ENCODE peak calls at places on chromosomes 7 and 10, in four cellular contexts. D, I, Y and J are unnamed samples.

GRCh38 chr10:43105119-43105792 is 28.4 kb downstream of the RET start:
- DNase-seq in D (peak), I (peak), Y (peak), J (peak)

GRCh38 chr7:87003872-87004798 is 55.3 kb downstream of the ELAPOR2 start:
- DNase-seq in D (peak), I (no peak), Y (no peak), J (peak)

GRCh38 chr7:121755818-121756501 is 117.0 kb upstream of the PTPRZ1 start:
- DNase-seq in D (no peak), I (peak), Y (peak), J (no peak)

GRCh38 chr10:47361293-47361692 is 13.1 kb downstream of the RBP3 start:
- DNase-seq in D (peak), I (peak), Y (peak), J (no peak)

GRCh38 chr7:116249969-116250553 is 39.7 kb downstream of the TES start:
- DNase-seq in D (peak), I (no peak), Y (peak), J (no peak)

GRCh38 chr7:28406192-28406591 is 6.1 kb upstream of the CREB5 start:
- DNase-seq in D (no peak), I (no peak), Y (peak), J (no peak)

GRCh38 chr7:31761646-31762045 is 74.6 kb downstream of the PPP1R17 start:
- DNase-seq in D (no peak), I (no peak), Y (no peak), J (no peak)

GRCh38 chr7:117750612-117751563 is 122.4 kb downstream of the CTTNBP2 start:
- DNase-seq in D (peak), I (peak), Y (no peak), J (no peak)

GRCh38 chr10:43265799-43266721 is 805 bp downstream of the RASGEF1A start:
- DNase-seq in D (no peak), I (no peak), Y (peak), J (peak)

GRCh38 chr10:21171197-21171935 is 274.3 kb upstream of the NEBL start:
- DNase-seq in D (peak), I (no peak), Y (peak), J (peak)

GRCh38 chr7:18354686-18355085 is 140.9 kb upstream of the HDAC9 start:
- DNase-seq in D (peak), I (no peak), Y (no peak), J (no peak)

GRCh38 chr7:118877187-118877586 is 652.7 kb downstream of the ANKRD7 start:
- DNase-seq in D (no peak), I (no peak), Y (no peak), J (no peak)

GRCh38 chr7:65554-65953 is 126.8 kb upstream of the FAM20C start:
- DNase-seq in D (peak), I (no peak), Y (no peak), J (peak)

GRCh38 chr10:34698979-34699378 is 116.1 kb downstream of the PARD3 start:
- DNase-seq in D (no peak), I (no peak), Y (no peak), J (no peak)

GRCh38 chr10:116287906-116288501 is 15.0 kb upstream of the GFRA1 start:
- DNase-seq in D (peak), I (no peak), Y (no peak), J (peak)

GRCh38 chr10:89274928-89275327 is 23.4 kb upstream of the LIPA start:
- DNase-seq in D (peak), I (no peak), Y (no peak), J (peak)

GRCh38 chr7:31553636-31554035 is 39.7 kb downstream of the ITPRID1 start:
- DNase-seq in D (no peak), I (no peak), Y (no peak), J (no peak)

GRCh38 chr10:90179696-90180407 is 478.5 kb downstream of the KIF20B start:
- DNase-seq in D (peak), I (no peak), Y (no peak), J (peak)

GRCh38 chr10:12638103-12638502 is 288.8 kb downstream of the CAMK1D start:
- DNase-seq in D (peak), I (no peak), Y (no peak), J (no peak)

GRCh38 chr10:625335-625699 is 64.2 kb downstream of the DIP2C start:
- DNase-seq in D (peak), I (no peak), Y (no peak), J (no peak)

GRCh38 chr10:110617455-110618162 is 26.5 kb upstream of the RBM20 start:
- DNase-seq in D (no peak), I (no peak), Y (no peak), J (no peak)

GRCh38 chr7:24042028-24042427 is 242.0 kb upstream of the NPY start:
- DNase-seq in D (no peak), I (no peak), Y (no peak), J (no peak)

GRCh38 chr7:12557282-12557681 is 13.2 kb upstream of the SCIN start:
- DNase-seq in D (no peak), I (no peak), Y (peak), J (peak)

GRCh38 chr10:113292086-113292485 is 260.8 kb upstream of the HABP2 start:
- DNase-seq in D (no peak), I (no peak), Y (no peak), J (no peak)

GRCh38 chr7:108308913-108309312 is 147.3 kb downstream of the NRCAM start:
- DNase-seq in D (peak), I (no peak), Y (no peak), J (peak)

DNA sequence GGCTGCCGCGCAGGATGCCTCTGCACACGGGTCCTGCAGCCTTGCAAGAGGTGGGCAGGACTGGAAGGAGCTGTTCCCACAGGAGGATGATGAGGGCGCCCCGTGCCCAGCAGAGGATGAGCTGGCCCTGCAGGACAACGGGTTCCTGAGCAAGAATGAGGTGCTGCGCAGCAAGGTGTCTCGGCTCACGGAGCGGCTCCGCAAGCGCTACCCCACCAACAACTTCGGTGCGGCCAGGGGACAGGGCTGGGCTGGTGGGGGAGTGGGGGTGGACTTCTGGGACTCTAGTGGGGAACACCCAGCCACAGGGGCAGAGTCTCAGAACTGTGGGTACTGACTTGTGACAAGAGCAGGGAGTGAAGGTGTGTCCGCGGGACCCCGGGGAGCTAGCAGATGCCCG is 16.0 kb downstream of the ZFYVE27 start:
- DNase-seq in D (no peak), I (no peak), Y (no peak), J (no peak)
- H4K91ac ChIP-seq in D (no peak), I (no peak), Y (no peak), J (no peak)

GRCh38 chr10:129055966-129056365 is 411.1 kb upstream of the MGMT start:
- DNase-seq in D (no peak), I (no peak), Y (no peak), J (no peak)

GRCh38 chr10:129057856-129058663 is 409.0 kb upstream of the MGMT start:
- DNase-seq in D (no peak), I (no peak), Y (no peak), J (no peak)

GRCh38 chr10:129059977-129060376 is 407.1 kb upstream of the MGMT start:
- DNase-seq in D (no peak), I (no peak), Y (no peak), J (no peak)

GRCh38 chr10:129056734-129057689 is 410.0 kb upstream of the MGMT start:
- DNase-seq in D (no peak), I (no peak), Y (no peak), J (no peak)

GRCh38 chr10:129058664-129059155 is 408.3 kb upstream of the MGMT start:
- DNase-seq in D (no peak), I (no peak), Y (no peak), J (no peak)
- H3K4me2 ChIP-seq in D (no peak), I (no peak), Y (no peak), J (no peak)

GRCh38 chr7:135771961-135772638 is 23.5 kb upstream of the FAM180A start:
- DNase-seq in D (peak), I (no peak), Y (no peak), J (peak)
- H4K91ac ChIP-seq in D (peak), I (no peak), Y (no peak), J (peak)

DNA sequence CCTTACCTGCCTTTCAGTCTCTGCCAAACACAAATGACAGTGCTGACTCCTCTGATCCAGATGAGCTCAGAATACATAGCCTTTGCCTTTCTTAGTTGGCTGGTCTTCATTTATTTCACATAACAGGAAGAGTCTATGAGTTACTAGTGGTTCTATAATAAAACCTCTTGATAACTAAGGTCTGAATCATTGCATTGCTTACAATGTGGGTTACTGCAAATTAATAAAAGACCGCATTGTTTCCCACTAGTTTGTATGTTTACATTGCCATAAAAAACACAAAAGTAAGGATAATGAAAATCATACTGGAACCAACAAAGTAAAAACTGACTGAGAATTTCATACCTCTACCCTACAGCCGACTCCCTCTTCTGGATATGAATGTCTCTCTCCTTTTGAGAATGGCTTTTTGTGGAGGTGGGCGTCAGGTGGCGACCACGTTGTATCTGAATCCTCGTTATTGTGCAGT is 62.0 kb upstream of the AKR1E2 start:
- DNase-seq in D (peak), I (no peak), Y (no peak), J (no peak)
- H3K4me2 ChIP-seq in D (no peak), I (no peak), Y (no peak), J (no peak)

GRCh38 chr10:71975087-71975890 is 11.1 kb downstream of the CHST3 start:
- DNase-seq in D (no peak), I (no peak), Y (no peak), J (no peak)
- H4K91ac ChIP-seq in D (peak), I (peak), Y (no peak), J (no peak)